ENCODE peak calls at places on chromosomes 13 and 19, in six cellular contexts. K is H9, X is neuronal stem cell, Q is mesenchymal stem cell, G is H1, J is trophoblast cell. W is an unnamed sample.
A peak's percentile ranks its signal among the peaks of the same experiment; 100 is the strongest.

GRCh38 chr13:110714798-110715394 is 1.4 kb downstream of the ING1 start:
- DNase-seq in K (peak; percentile 63), G (no peak), J (peak; percentile 73), X (peak; percentile 35), Q (no peak), W (peak; percentile 25)

GRCh38 chr19:40908981-40909380 is 26.9 kb upstream of the CYP2A7 start:
- DNase-seq in Q (no peak), K (no peak), G (no peak), J (no peak), X (no peak), W (no peak)

GRCh38 chr19:52492201-52492960 is 35.1 kb upstream of the ZNF808 start:
- DNase-seq in Q (no peak), G (peak; percentile 73), X (peak; percentile 44), K (peak; percentile 97), J (peak; percentile 80), W (no peak)

GRCh38 chr19:574658-575526 is 2.5 kb downstream of the BSG start:
- DNase-seq in X (no peak), Q (peak; percentile 56), G (no peak), J (no peak), K (no peak), W (peak; percentile 59)

GRCh38 chr19:6068711-6069110 is 41.6 kb downstream of the RFX2 start:
- DNase-seq in G (no peak), J (no peak), Q (no peak), K (no peak), X (no peak), W (no peak)

GRCh38 chr13:75357576-75358295 is 124.2 kb downstream of the TBC1D4 start:
- DNase-seq in J (no peak), Q (peak; percentile 62), G (peak; percentile 17), X (peak; percentile 20), K (peak; percentile 68), W (peak; percentile 68)

GRCh38 chr19:42132030-42132628 is at the start of gene POU2F2:
- DNase-seq in K (peak; percentile 60), X (no peak), G (no peak), J (no peak), Q (peak; percentile 30), W (no peak)

GRCh38 chr13:41156611-41157010 is 24.0 kb upstream of the KBTBD6 start:
- DNase-seq in G (no peak), X (no peak), J (no peak), K (no peak), Q (no peak), W (no peak)

GRCh38 chr19:47267350-47267759 is 7.3 kb upstream of the INAFM1 start:
- DNase-seq in X (no peak), K (no peak), J (no peak), Q (no peak), G (no peak), W (no peak)

GRCh38 chr13:39663508-39663907 is 8.0 kb downstream of the COG6 start:
- DNase-seq in X (no peak), G (no peak), J (no peak), Q (no peak), K (no peak), W (no peak)

GRCh38 chr19:55504252-55504603 is 16.0 kb downstream of the SSC5D start:
- DNase-seq in K (no peak), X (no peak), G (no peak), Q (no peak), J (no peak), W (no peak)

GRCh38 chr13:30737511-30738342 is 2.4 kb downstream of the ALOX5AP start:
- DNase-seq in K (no peak), Q (no peak), J (no peak), X (no peak), G (no peak), W (no peak)

GRCh38 chr19:52494518-52494917 is 33.0 kb upstream of the ZNF808 start:
- DNase-seq in Q (no peak), G (no peak), K (no peak), X (no peak), J (peak; percentile 76), W (peak; percentile 2)

GRCh38 chr19:33904681-33905080 is 108.0 kb downstream of the KCTD15 start:
- DNase-seq in Q (no peak), K (peak; percentile 65), X (peak; percentile 12), J (no peak), G (no peak), W (no peak)

GRCh38 chr13:99261040-99261439 is 2.9 kb upstream of the GPR18 start:
- DNase-seq in X (no peak), J (no peak), G (no peak), K (no peak), Q (no peak), W (no peak)

GRCh38 chr19:9159891-9160290 is 18.9 kb upstream of the OR7D2 start:
- DNase-seq in G (no peak), J (no peak), X (no peak), K (no peak), Q (no peak), W (no peak)
- H3K14ac ChIP-seq in G (no peak overlapping the region), J (no peak overlapping the region), X (no peak overlapping the region), K (no peak overlapping the region), Q (no peak overlapping the region), W (no peak overlapping the region)

GRCh38 chr13:112710855-112711527 is 21.2 kb downstream of the ATP11A start:
- DNase-seq in G (no peak), Q (no peak), J (no peak), X (no peak), K (no peak), W (no peak)
- H3K18ac ChIP-seq in G (peak overlapping the region; percentile 80), Q (peak overlapping the region; percentile 70), J (no peak overlapping the region), X (peak overlapping the region; percentile 89), K (no peak overlapping the region), W (peak overlapping the region; percentile 21)

DNA sequence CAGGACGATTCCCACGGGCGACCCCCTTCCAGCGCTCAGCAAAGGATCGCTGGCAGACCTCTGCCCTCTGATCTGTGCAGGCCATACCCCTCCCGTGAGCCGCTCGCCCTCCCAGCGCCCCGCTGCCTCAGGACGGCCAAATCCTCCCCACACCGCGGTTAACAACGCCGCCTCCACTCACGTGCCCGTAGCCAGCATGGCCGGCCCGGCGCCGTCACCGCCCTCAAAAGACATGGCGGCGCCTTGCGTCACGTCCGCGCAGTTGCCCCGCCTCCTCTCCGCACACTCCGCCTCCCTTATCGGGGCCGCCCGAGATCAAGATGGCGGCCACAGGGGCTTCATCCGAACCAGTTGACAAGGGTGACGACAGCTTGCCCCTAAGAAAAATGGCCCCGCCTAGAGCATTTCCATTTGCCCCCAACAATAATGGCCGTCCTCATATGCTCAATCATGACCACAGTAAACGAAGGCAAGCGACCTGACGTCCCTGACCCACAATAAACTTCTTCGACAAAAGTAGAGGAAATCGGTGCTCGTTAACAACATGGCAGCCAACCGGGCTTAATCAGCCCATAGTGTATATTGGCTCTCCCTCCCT is 634 bp downstream of the AKT1S1 start:
- DNase-seq in X (peak; percentile 98), K (peak; percentile 98), Q (peak; percentile 99), G (peak; percentile 96), J (peak; percentile 99), W (peak; percentile 99)
- H2BK5ac ChIP-seq in X (peak overlapping the region; percentile 96), K (peak overlapping the region; percentile 87), Q (peak overlapping the region; percentile 98), G (peak overlapping the region; percentile 100), J (peak overlapping the region; percentile 95), W (peak overlapping the region; percentile 97)

GRCh38 chr19:54489766-54490165 is 12.9 kb upstream of the LAIR2 start:
- DNase-seq in J (peak; percentile 86), K (no peak), G (no peak), Q (no peak), X (no peak), W (no peak)
- H3K14ac ChIP-seq in J (no peak overlapping the region), K (no peak overlapping the region), G (no peak overlapping the region), Q (no peak overlapping the region), X (no peak overlapping the region), W (no peak overlapping the region)

DNA sequence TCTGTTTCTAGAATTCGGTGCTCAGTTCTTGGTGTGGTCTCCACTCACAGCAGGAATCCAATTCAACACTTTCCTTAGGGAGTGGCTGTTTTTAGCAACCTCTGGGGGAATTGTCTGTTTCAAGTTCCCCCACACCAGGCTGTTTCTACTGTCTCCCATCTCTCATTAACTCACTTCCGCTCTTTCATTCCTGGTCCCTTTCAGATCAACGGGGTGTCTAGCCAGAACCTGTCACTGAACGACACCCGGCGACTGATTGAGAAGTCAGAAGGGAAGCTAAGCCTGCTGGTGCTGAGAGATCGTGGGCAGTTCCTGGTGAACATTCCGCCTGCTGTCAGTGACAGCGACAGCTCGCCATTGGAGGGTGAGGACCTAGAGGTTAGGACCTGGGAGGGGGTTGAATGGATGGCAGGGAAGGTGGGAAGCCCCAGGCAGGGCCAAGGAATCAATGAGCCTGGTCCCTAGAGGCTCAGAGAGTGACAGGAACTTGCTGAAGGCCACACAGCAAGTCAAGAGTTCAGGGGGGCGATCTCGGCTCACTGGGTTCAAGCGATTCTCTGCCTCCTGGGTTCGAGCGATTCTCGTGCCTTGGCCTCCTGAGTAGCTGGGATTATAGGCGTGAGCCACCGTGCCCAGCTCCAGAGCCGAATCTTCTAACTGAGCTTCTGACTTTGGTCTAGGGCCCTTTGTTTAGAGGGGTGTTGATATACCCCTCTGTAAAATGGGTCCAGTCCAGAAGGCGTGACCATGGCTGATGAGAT is 25.5 kb downstream of the TJP3 start:
- DNase-seq in K (no peak), J (no peak), X (no peak), G (no peak), Q (no peak), W (no peak)
- H3K18ac ChIP-seq in K (no peak overlapping the region), J (no peak overlapping the region), X (no peak overlapping the region), G (no peak overlapping the region), Q (no peak overlapping the region), W (no peak overlapping the region)